ENCODE peak calls at places on chromosomes 12 and 14, in seven cellular contexts. N is fibroblast of mammary gland; S is A549; A is endodermal cell; J is WTC11; Y is stimulated activated CD8-positive, alpha-beta memory T cell treated with anti-CD3 and anti-CD28 coated beads, Interleukin-4, amount 100 ng/mL, for 1 hour; T is mesothelial cell of epicardium. Q is an unnamed sample.

GRCh38 chr12:80470403-80470802 is 26.4 kb downstream of the PTPRQ start:
- DNase-seq in T (no peak), Y (no peak), S (no peak), N (no peak), J (no peak), A (peak), Q (no peak)

GRCh38 chr12:30746190-30746589 is 8.6 kb downstream of the CAPRIN2 start:
- DNase-seq in N (no peak), T (no peak), A (no peak), S (no peak), J (no peak), Y (no peak), Q (no peak)

GRCh38 chr12:89863332-89863938 is 154.8 kb upstream of the ATP2B1 start:
- DNase-seq in J (no peak), N (no peak), A (no peak), T (no peak), S (no peak), Y (no peak), Q (no peak)

GRCh38 chr12:64950899-64951298 is 126.5 kb downstream of the TBC1D30 start:
- DNase-seq in A (no peak), Y (no peak), J (no peak), T (no peak), N (no peak), S (no peak), Q (no peak)

GRCh38 chr14:64755661-64756265 is 51.5 kb downstream of the PLEKHG3 start:
- DNase-seq in A (no peak), Y (peak), T (no peak), S (no peak), J (no peak), N (peak), Q (no peak)

GRCh38 chr12:14892726-14893442 is 7.2 kb upstream of the MGP start:
- DNase-seq in A (no peak), T (no peak), J (no peak), S (no peak), N (peak), Y (no peak), Q (peak)

GRCh38 chr14:73755434-73756014 is 41.3 kb upstream of the PNMA1 start:
- DNase-seq in J (no peak), Y (no peak), A (peak), N (no peak), S (no peak), T (no peak), Q (no peak)

GRCh38 chr12:120687570-120688289 is 781 bp downstream of the MLEC start:
- DNase-seq in Y (no peak), J (peak), A (peak), S (no peak), N (peak), T (no peak), Q (peak)

GRCh38 chr12:83130178-83130577 is 443.5 kb downstream of the TMTC2 start:
- DNase-seq in A (no peak), J (no peak), T (no peak), N (no peak), S (no peak), Y (no peak), Q (no peak)

GRCh38 chr14:34843011-34843554 is 32.1 kb downstream of the BAZ1A start:
- DNase-seq in S (peak), N (peak), T (no peak), Y (no peak), A (peak), J (no peak), Q (no peak)

GRCh38 chr12:612886-613285 is 50.4 kb downstream of the NINJ2 start:
- DNase-seq in T (no peak), N (no peak), A (peak), S (no peak), J (no peak), Y (no peak), Q (no peak)

GRCh38 chr14:75543258-75543657 is 21.0 kb downstream of the BATF start:
- DNase-seq in A (no peak), T (no peak), N (no peak), J (no peak), Y (no peak), S (no peak), Q (no peak)

GRCh38 chr14:48275301-48275700 is 599.9 kb upstream of the MDGA2 start:
- DNase-seq in J (no peak), N (no peak), S (no peak), A (no peak), Y (no peak), T (no peak), Q (no peak)

GRCh38 chr14:87630808-87631207 is 362.2 kb downstream of the GALC start:
- DNase-seq in S (no peak), J (no peak), N (no peak), T (no peak), Y (no peak), A (no peak), Q (no peak)

GRCh38 chr14:92676031-92676430 is 72.4 kb downstream of the LGMN start:
- DNase-seq in T (no peak), Y (no peak), S (no peak), J (no peak), A (no peak), N (no peak), Q (no peak)

GRCh38 chr14:35047961-35048513 is 2.0 kb downstream of the FAM177A1 start:
- DNase-seq in J (no peak), A (no peak), N (no peak), T (no peak), S (no peak), Y (no peak), Q (no peak)

GRCh38 chr14:90717916-90718315 is 98.3 kb downstream of the TTC7B start:
- DNase-seq in S (no peak), A (no peak), T (no peak), N (peak), Y (no peak), J (no peak), Q (no peak)

GRCh38 chr12:121432740-121433476 is 33.0 kb downstream of the RNF34 start:
- DNase-seq in S (no peak), Y (no peak), N (no peak), T (no peak), J (no peak), A (no peak), Q (no peak)

GRCh38 chr12:132084681-132085635 is 59.2 kb downstream of the DDX51 start:
- DNase-seq in T (no peak), S (peak), N (peak), J (peak), A (peak), Y (no peak), Q (peak)